ENCODE peak calls at places on chromosomes 1 and 21, in five cellular contexts. A is H1, K is K562, J is GM12891, E is HepG2. Q is an unnamed sample.

GRCh38 chr21:39037807-39038405 is 145.3 kb downstream of the PSMG1 start:
- DNase-seq in A (peak), K (peak), J (no peak), E (no peak), Q (no peak)

GRCh38 chr1:219391297-219391696 is 217.6 kb downstream of the LYPLAL1 start:
- DNase-seq in A (no peak), K (no peak), J (no peak), E (no peak), Q (no peak)

GRCh38 chr1:114320586-114320985 is 166.9 kb upstream of the SYT6 start:
- DNase-seq in A (no peak), K (no peak), J (no peak), E (no peak), Q (no peak)

GRCh38 chr1:39128959-39129358 is 75.5 kb upstream of the MACF1 start:
- DNase-seq in A (no peak), K (no peak), J (no peak), E (no peak), Q (no peak)

GRCh38 chr1:176866011-176866410 is 298.5 kb downstream of the ASTN1 start:
- DNase-seq in A (no peak), K (no peak), J (no peak), E (no peak), Q (no peak)

GRCh38 chr1:236800002-236800620 is 5.0 kb downstream of the MTR start:
- DNase-seq in A (no peak), K (no peak), J (no peak), E (no peak), Q (no peak)

GRCh38 chr1:228063251-228064191 is 19.0 kb upstream of the ARF1 start:
- DNase-seq in A (no peak), K (no peak), J (no peak), E (no peak), Q (no peak)

GRCh38 chr1:13828454-13829151 is 128.6 kb downstream of the PRDM2 start:
- DNase-seq in A (peak), K (peak), J (peak), E (peak), Q (peak)

GRCh38 chr1:175132456-175132855 is 60.1 kb downstream of the KIAA0040 start:
- DNase-seq in A (no peak), K (no peak), J (no peak), E (no peak), Q (no peak)

GRCh38 chr1:54398963-54399528 is 7.1 kb downstream of the SSBP3 start:
- DNase-seq in A (no peak), K (no peak), J (no peak), E (no peak), Q (no peak)

GRCh38 chr1:47243910-47244309 is 11.9 kb upstream of the TAL1 start:
- DNase-seq in A (no peak), K (no peak), J (no peak), E (no peak), Q (no peak)

DNA sequence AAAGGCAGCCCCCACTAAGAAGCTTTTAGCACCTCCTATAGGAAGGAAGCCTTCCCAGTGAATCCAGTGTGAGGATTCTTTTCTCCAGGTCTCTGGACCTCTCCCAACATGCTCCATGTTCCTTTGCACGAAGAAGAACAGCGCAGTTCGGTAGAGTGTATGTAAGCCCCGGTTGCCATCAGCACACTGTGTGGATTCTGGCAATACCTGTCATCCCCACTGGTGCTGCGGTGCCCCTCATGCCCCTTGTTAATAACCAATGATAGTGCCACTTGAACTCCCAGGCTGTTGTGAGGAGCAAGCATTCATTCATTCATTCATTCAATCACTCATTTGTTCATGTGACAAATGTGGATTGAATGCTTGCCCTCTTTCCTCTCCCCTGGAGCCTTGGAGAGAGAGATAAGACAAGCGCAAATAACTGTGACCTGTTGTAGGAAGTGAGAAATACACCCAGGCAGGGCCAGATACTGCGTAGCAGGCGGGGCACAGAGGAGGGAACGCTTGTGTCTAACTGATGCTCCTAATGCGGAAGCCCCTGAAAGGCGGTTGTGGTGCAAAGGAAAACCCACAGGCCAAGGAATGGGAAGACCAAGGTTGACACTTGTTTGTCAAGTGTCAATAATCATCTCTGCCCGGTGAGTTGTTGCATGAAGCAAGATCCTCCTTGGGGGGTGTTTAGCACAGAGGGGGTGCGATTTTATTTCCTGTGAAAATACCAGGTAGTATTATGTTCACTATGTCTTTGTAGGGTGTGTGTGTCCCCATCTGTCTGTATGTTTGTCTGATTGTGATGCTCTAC is 9.8 kb downstream of the LGR6 start:
- DNase-seq in A (no peak), K (peak), J (peak), E (no peak), Q (no peak)
- TF ChIP-seq TAF1 in A (no peak), K (no peak), J (no peak), E (no peak), Q (no peak)

DNA sequence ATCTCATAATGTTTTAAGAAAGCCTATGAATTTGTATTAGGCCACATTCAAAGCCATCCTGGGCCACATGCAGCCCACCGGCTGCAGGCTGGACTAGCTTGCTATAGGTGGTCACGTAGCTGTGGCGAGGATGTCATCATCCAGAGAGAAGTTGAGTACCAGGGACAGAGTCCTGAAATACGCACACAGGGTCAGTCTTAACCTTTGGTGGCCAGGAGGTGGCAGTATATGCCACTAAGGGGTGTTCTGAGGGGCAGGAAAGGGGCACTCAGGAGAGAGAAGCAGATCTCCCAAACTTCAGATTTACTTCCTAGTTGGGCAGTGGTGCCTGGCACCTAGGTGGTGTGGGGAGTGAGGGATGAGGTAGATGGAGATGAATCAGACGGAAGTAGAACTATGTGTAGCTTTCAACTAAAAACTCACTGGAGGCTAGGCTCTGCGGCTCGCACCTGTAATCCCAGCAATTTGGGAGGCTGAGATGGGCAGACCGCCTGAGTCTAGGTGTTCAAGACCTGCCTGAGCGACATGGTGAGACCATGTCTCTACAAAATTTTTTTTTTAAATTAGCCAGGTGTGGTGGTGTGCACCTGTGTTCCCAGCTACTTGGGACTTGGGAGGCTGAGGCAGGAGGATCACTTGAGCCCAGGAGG is 16.3 kb upstream of the CDK18 start:
- DNase-seq in A (peak), K (peak), J (peak), E (peak), Q (no peak)
- TF ChIP-seq POLR2A in A (no peak), K (no peak), J (no peak), E (no peak), Q (no peak)

DNA sequence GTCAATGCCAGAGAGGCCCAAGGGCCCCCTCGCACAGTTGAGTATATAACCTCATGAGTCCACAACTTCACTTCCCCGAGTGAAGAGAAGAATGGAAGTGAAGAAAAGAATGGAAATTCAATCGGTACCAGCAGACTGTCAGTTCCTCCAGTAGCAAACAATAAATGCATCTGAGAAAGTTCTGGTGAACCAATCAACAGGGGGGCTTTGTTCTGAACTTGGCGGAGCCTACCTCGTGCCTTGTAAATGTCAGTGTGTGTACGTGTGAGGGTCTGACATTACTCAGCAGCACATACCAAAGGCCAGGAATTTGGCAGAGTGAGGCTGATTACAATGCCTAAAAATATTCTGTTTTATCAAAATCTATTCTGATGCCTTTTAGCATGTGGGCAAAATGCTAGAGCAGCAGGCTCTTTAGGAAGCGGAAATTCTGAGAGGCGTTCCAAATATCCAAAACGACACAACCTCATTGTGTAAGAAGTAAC is 238.5 kb downstream of the LTN1 start:
- DNase-seq in A (no peak), K (no peak), J (no peak), E (no peak), Q (no peak)
- TF ChIP-seq POLR2AphosphoS5 in A (no peak), K (no peak), J (no peak), E (no peak), Q (no peak)

GRCh38 chr1:95046359-95046758 is 26.4 kb downstream of the ALG14 start:
- DNase-seq in A (no peak), K (no peak), J (no peak), E (no peak), Q (no peak)
- TF ChIP-seq TAF1 in A (no peak), K (no peak), J (no peak), E (no peak), Q (no peak)

GRCh38 chr1:201389066-201389465 is 10.1 kb downstream of the LAD1 start:
- DNase-seq in A (no peak), K (no peak), J (no peak), E (no peak), Q (no peak)
- TF ChIP-seq POLR2A in A (no peak), K (no peak), J (no peak), E (no peak), Q (no peak)

GRCh38 chr1:25743164-25744139 is 56.5 kb upstream of the SELENON start:
- DNase-seq in A (peak), K (no peak), J (no peak), E (no peak), Q (no peak)
- TF ChIP-seq POLR2AphosphoS5 in A (no peak), K (no peak), J (no peak), E (no peak), Q (no peak)

DNA sequence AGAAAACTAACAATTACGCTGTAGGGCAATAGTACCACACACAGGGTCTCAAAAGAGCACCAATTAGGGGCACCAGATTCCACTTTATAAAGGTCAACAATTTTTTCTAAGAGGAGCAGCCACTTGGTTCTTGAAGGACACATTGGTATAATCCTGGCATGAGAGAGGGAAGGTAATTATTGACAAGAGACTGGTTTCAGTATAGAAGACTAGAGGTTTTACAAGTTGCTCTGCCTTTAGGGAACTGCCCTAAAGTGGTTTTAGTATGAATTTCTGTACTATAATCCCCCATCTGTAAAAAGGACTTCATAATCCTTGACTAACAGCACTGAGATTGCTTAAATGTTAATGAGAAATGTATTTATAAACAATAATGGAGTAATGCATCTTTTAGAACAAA is 648.5 kb upstream of the PTBP2 start:
- DNase-seq in A (no peak), K (no peak), J (no peak), E (no peak), Q (no peak)
- TF ChIP-seq TAF1 in A (no peak), K (no peak), J (no peak), E (no peak), Q (no peak)

GRCh38 chr1:12383786-12384185 is 154.0 kb downstream of the VPS13D start:
- DNase-seq in A (no peak), K (no peak), J (no peak), E (no peak), Q (no peak)
- TF ChIP-seq POLR2A in A (no peak), K (no peak), J (no peak), E (no peak), Q (no peak)